ENCODE peak calls at places on chromosomes 11 and 22, in four cellular contexts. F, Z, M and A are unnamed samples.

GRCh38 chr11:123665321-123665720 is 10.9 kb upstream of the SCN3B start:
- DNase-seq in Z (no peak), F (no peak), M (no peak), A (no peak)

GRCh38 chr11:65316979-65317786 is 2.5 kb downstream of the CDC42EP2 start:
- DNase-seq in F (peak; percentile 96), Z (no peak), M (peak; percentile 89), A (peak; percentile 97)

GRCh38 chr11:27806122-27806521 is 105.9 kb upstream of the BDNF start:
- DNase-seq in F (no peak), M (no peak), Z (no peak), A (no peak)

GRCh38 chr11:124736738-124737137 is 3.0 kb upstream of the NRGN start:
- DNase-seq in M (no peak), F (no peak), Z (no peak), A (no peak)

GRCh38 chr11:134049303-134049702 is 19.6 kb upstream of the JAM3 start:
- DNase-seq in Z (peak; percentile 2), F (no peak), M (no peak), A (no peak)

GRCh38 chr11:76321340-76321739 is 59.6 kb downstream of the THAP12 start:
- DNase-seq in Z (no peak), M (no peak), F (no peak), A (no peak)

GRCh38 chr11:87859583-87859982 is 315.7 kb downstream of the RAB38 start:
- DNase-seq in Z (no peak), F (peak; percentile 23), M (no peak), A (peak; percentile 13)

GRCh38 chr11:86699036-86699791 is 26.8 kb upstream of the ME3 start:
- DNase-seq in F (no peak), Z (no peak), M (no peak), A (no peak)

GRCh38 chr22:50176850-50177536 is 6.5 kb downstream of the PANX2 start:
- DNase-seq in Z (no peak), F (no peak), M (peak; percentile 58), A (no peak)

GRCh38 chr22:47091241-47091691 is 328.8 kb downstream of the TBC1D22A start:
- DNase-seq in M (no peak), Z (no peak), F (no peak), A (no peak)

GRCh38 chr11:92727769-92728168 is 241.7 kb upstream of the MTNR1B start:
- DNase-seq in F (no peak), Z (no peak), M (no peak), A (no peak)

GRCh38 chr11:77156396-77157195 is 28.6 kb downstream of the MYO7A start:
- DNase-seq in F (no peak), M (no peak), Z (no peak), A (no peak)

GRCh38 chr11:85740464-85741400 is 54.7 kb upstream of the CCDC89 start:
- DNase-seq in F (no peak), Z (no peak), M (no peak), A (peak; percentile 48)

GRCh38 chr11:67382481-67383136 is 9.2 kb upstream of the RAD9A start:
- DNase-seq in F (peak; percentile 70), Z (peak; percentile 88), M (peak; percentile 90), A (peak; percentile 82)

GRCh38 chr11:2834893-2835767 is 50.4 kb downstream of the CDKN1C start:
- DNase-seq in F (peak; percentile 61), M (no peak), Z (no peak), A (peak; percentile 30)

GRCh38 chr22:30863161-30863833 is 105.3 kb downstream of the MORC2 start:
- DNase-seq in Z (no peak), M (peak; percentile 31), F (no peak), A (no peak)

GRCh38 chr11:67056640-67057409 is at the start of gene RHOD:
- DNase-seq in M (no peak), Z (no peak), F (no peak), A (peak; percentile 56)

GRCh38 chr11:64181506-64182411 is 4.2 kb upstream of the STIP1 start:
- DNase-seq in Z (peak; percentile 78), F (peak; percentile 94), M (peak; percentile 94), A (peak; percentile 90)

GRCh38 chr11:118537409-118537980 is 6.5 kb downstream of the TMEM25 start:
- DNase-seq in M (no peak), F (peak; percentile 21), Z (no peak), A (no peak)

GRCh38 chr11:69939551-69940245 is 120.5 kb upstream of the FGF3 start:
- DNase-seq in M (no peak), Z (no peak), F (no peak), A (no peak)

GRCh38 chr11:94525933-94526332 is 13.7 kb downstream of the C11orf97 start:
- DNase-seq in Z (no peak), F (peak; percentile 48), M (peak; percentile 74), A (peak; percentile 76)

GRCh38 chr22:43990044-43990443 is 34.1 kb upstream of the PARVB start:
- DNase-seq in F (no peak), Z (no peak), M (no peak), A (no peak)

GRCh38 chr22:43745783-43746356 is 66.2 kb downstream of the EFCAB6 start:
- DNase-seq in F (no peak), M (no peak), Z (no peak), A (no peak)

GRCh38 chr11:45922425-45923082 is at the start of gene LARGE2:
- DNase-seq in Z (no peak), F (no peak), M (no peak), A (no peak)

GRCh38 chr22:36860438-36860820 is 377 bp upstream of the NCF4 start:
- DNase-seq in M (no peak), Z (no peak), F (no peak), A (no peak)

GRCh38 chr11:110086892-110087309 is 6.3 kb upstream of the ZC3H12C start:
- DNase-seq in F (peak; percentile 51), Z (no peak), M (no peak), A (peak; percentile 87)

GRCh38 chr22:38098410-38099249 is 11.9 kb downstream of the BAIAP2L2 start:
- DNase-seq in M (no peak), Z (no peak), F (peak; percentile 71), A (peak; percentile 78)

GRCh38 chr11:61966673-61967176 is 709 bp downstream of the FTH1 start:
- DNase-seq in M (peak; percentile 73), F (peak; percentile 54), Z (peak; percentile 54), A (peak; percentile 46)

GRCh38 chr11:76077575-76078150 is 128.6 kb downstream of the WNT11 start:
- DNase-seq in F (no peak), M (no peak), Z (peak; percentile 8), A (no peak)

GRCh38 chr11:7563269-7563668 is 49.5 kb downstream of the PPFIBP2 start:
- DNase-seq in Z (no peak), M (no peak), F (no peak), A (no peak)

GRCh38 chr11:26805001-26805400 is 83.1 kb upstream of the SLC5A12 start:
- DNase-seq in Z (no peak), M (no peak), F (no peak), A (no peak)

GRCh38 chr11:113847111-113847510 is 28.3 kb downstream of the USP28 start:
- DNase-seq in M (no peak), Z (no peak), F (no peak), A (no peak)

GRCh38 chr11:3907590-3907989 is 52.1 kb downstream of the STIM1 start:
- DNase-seq in Z (peak; percentile 35), M (no peak), F (no peak), A (no peak)

GRCh38 chr22:35630387-35630793 is 13.3 kb upstream of the MB start:
- DNase-seq in M (no peak), Z (peak; percentile 23), F (peak; percentile 76), A (peak; percentile 76)

GRCh38 chr11:34926101-34926830 is 9.8 kb downstream of the PDHX start:
- DNase-seq in M (no peak), Z (peak; percentile 58), F (peak; percentile 54), A (peak; percentile 62)

GRCh38 chr11:64970731-64971151 is 1.2 kb downstream of the MAJIN start:
- DNase-seq in Z (peak; percentile 24), F (peak; percentile 62), M (no peak), A (peak; percentile 90)

GRCh38 chr11:19511413-19512183 is 201.0 kb upstream of the NAV2 start:
- DNase-seq in M (no peak), F (no peak), Z (no peak), A (no peak)